ENCODE peak calls at places on chromosome 15, in seven cellular contexts. D, I, S, U, E, R and M are unnamed samples.

GRCh38 chr15:32718822-32719716 is 1.3 kb downstream of the GREM1 start:
- DNase-seq in E (peak; percentile 69), R (peak; percentile 3), D (no peak), S (no peak), U (no peak), I (peak; percentile 48), M (peak; percentile 5)

GRCh38 chr15:83365370-83365938 is 81.0 kb upstream of the BNC1 start:
- DNase-seq in U (peak; percentile 87), S (no peak), D (no peak), R (peak; percentile 30), E (peak; percentile 55), I (peak; percentile 51), M (peak; percentile 33)

GRCh38 chr15:94470492-94470891 is 239.1 kb downstream of the MCTP2 start:
- DNase-seq in R (no peak), U (no peak), D (no peak), I (no peak), S (no peak), E (no peak), M (no peak)

GRCh38 chr15:55475842-55476241 is 32.2 kb downstream of the DNAAF4 start:
- DNase-seq in S (no peak), R (no peak), D (no peak), U (no peak), I (no peak), E (no peak), M (no peak)

GRCh38 chr15:82263350-82263749 is 732 bp downstream of the SAXO2 start:
- DNase-seq in U (no peak), E (peak; percentile 2), D (no peak), I (no peak), R (no peak), S (no peak), M (no peak)

GRCh38 chr15:78259232-78259631 is 5.1 kb upstream of the DNAJA4 start:
- DNase-seq in D (no peak), U (no peak), I (no peak), E (no peak), R (no peak), S (no peak), M (no peak)

GRCh38 chr15:42385206-42385979 is 26.1 kb downstream of the CAPN3 start:
- DNase-seq in I (peak; percentile 80), S (no peak), R (peak; percentile 40), U (peak; percentile 75), D (no peak), E (peak; percentile 60), M (peak; percentile 56)

GRCh38 chr15:31352911-31353811 is 26.5 kb downstream of the KLF13 start:
- DNase-seq in I (no peak), D (peak; percentile 84), S (peak; percentile 79), U (peak; percentile 90), E (peak; percentile 81), R (no peak), M (peak; percentile 84)

GRCh38 chr15:50144342-50145120 is 25.5 kb upstream of the ATP8B4 start:
- DNase-seq in D (no peak), E (no peak), S (no peak), U (no peak), I (no peak), R (no peak), M (no peak)

GRCh38 chr15:35784745-35785144 is 238.8 kb upstream of the DPH6 start:
- DNase-seq in I (no peak), U (peak; percentile 22), E (no peak), R (no peak), D (no peak), S (no peak), M (no peak)

GRCh38 chr15:41727143-41727542 is 47.1 kb upstream of the MAPKBP1 start:
- DNase-seq in D (no peak), U (peak; percentile 25), R (no peak), S (no peak), I (no peak), E (no peak), M (no peak)

GRCh38 chr15:87167055-87167454 is 1087.4 kb downstream of the AGBL1 start:
- DNase-seq in E (no peak), R (no peak), I (no peak), S (no peak), D (no peak), U (no peak), M (no peak)

GRCh38 chr15:33737687-33738606 is 230.3 kb upstream of the CHRM5 start:
- DNase-seq in I (peak; percentile 74), U (peak; percentile 41), R (peak; percentile 57), S (peak; percentile 28), E (peak; percentile 71), D (no peak), M (peak; percentile 45)

GRCh38 chr15:51483520-51483919 is 139.1 kb downstream of the DMXL2 start:
- DNase-seq in U (no peak), D (no peak), S (no peak), R (no peak), I (no peak), E (no peak), M (no peak)

GRCh38 chr15:94576889-94577533 is 345.6 kb downstream of the MCTP2 start:
- DNase-seq in R (peak; percentile 12), D (no peak), I (peak; percentile 67), U (peak; percentile 6), E (peak; percentile 10), S (no peak), M (peak; percentile 65)

GRCh38 chr15:97993310-97993738 is 32.8 kb downstream of the ARRDC4 start:
- DNase-seq in S (no peak), E (no peak), R (no peak), I (no peak), U (no peak), D (no peak), M (no peak)

GRCh38 chr15:60179786-60180391 is 175.8 kb downstream of the FOXB1 start:
- DNase-seq in E (peak; percentile 26), D (no peak), U (peak; percentile 76), S (no peak), I (no peak), R (peak; percentile 4), M (peak; percentile 61)

GRCh38 chr15:71677352-71677751 is 133.0 kb upstream of the NR2E3 start:
- DNase-seq in R (no peak), S (no peak), U (no peak), D (no peak), I (no peak), E (no peak), M (no peak)

GRCh38 chr15:91021516-91022074 is 799 bp downstream of the VPS33B start:
- DNase-seq in I (no peak), S (no peak), R (no peak), E (peak; percentile 61), D (no peak), U (no peak), M (no peak)

GRCh38 chr15:41897327-41897726 is 3.5 kb upstream of the SPTBN5 start:
- DNase-seq in U (no peak), E (no peak), D (no peak), I (no peak), S (no peak), R (no peak), M (no peak)

GRCh38 chr15:57969355-57969754 is 96.2 kb downstream of the ALDH1A2 start:
- DNase-seq in D (no peak), R (no peak), I (no peak), U (peak; percentile 60), E (no peak), S (no peak), M (no peak)

GRCh38 chr15:101723161-101723873 is 956 bp downstream of the TARS3 start:
- DNase-seq in E (peak; percentile 22), I (no peak), D (no peak), S (no peak), R (no peak), U (peak; percentile 12), M (peak; percentile 80)

GRCh38 chr15:100763764-100764750 is 115.6 kb upstream of the ALDH1A3 start:
- DNase-seq in E (peak; percentile 8), R (no peak), D (peak; percentile 63), U (peak; percentile 31), I (no peak), S (no peak), M (no peak)

GRCh38 chr15:58185439-58185838 is 47.3 kb downstream of the AQP9 start:
- DNase-seq in U (peak; percentile 58), S (no peak), D (no peak), E (no peak), R (no peak), I (no peak), M (no peak)

GRCh38 chr15:49093252-49094105 is 47.2 kb upstream of the SECISBP2L start:
- DNase-seq in I (no peak), D (no peak), R (no peak), U (no peak), E (no peak), S (no peak), M (no peak)

GRCh38 chr15:25173241-25174028 is 218.6 kb downstream of the SNRPN start:
- DNase-seq in U (no peak), S (peak; percentile 7), I (peak; percentile 7), R (no peak), D (no peak), E (no peak), M (no peak)

GRCh38 chr15:34314491-34314890 is 23.1 kb downstream of the SLC12A6 start:
- DNase-seq in E (no peak), S (no peak), I (no peak), D (no peak), R (no peak), U (no peak), M (no peak)

DNA sequence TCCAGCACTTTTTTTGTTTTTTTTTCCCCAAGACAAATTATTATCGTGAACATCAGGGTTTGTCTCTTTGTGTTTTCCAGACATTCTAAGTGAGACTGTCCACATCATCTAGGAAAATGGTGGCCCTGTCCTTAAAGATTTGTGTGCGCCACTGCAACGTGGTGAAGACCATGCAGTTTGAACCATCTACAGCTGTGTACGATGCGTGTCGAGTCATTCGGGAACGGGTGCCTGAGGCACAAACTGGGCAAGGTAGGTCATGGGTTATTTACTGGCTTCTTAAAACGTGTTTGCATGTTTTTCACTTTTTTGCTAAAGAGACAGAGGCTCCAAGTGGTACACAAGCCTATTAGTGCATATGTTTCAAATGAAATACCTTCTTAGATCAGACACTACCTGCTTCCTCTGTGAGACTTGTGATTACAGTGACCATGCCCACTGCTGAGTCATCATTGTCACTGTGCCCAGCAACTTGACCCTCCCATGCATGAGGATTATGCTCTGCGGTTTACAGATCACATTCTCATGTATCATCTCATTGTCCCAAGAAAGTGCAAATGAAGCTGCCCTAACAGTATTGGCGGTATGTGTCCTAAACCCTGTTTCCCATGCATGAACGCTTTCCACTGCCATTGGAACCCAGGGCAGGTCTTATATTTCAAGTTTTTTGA is 395.2 kb upstream of the TPM1 start:
- DNase-seq in I (no peak), R (no peak), U (peak; percentile 47), D (no peak), S (no peak), E (no peak), M (no peak)
- TF ChIP-seq CTCF in I (no peak), R (no peak), U (no peak), D (no peak), S (no peak), E (no peak), M (no peak)

GRCh38 chr15:45449387-45449786 is 71.0 kb upstream of the GATM start:
- DNase-seq in D (no peak), E (no peak), I (no peak), R (no peak), S (no peak), U (no peak), M (no peak)
- TF ChIP-seq CTCF in D (no peak), E (no peak), I (no peak), R (no peak), S (no peak), U (no peak), M (no peak)

GRCh38 chr15:39931615-39932014 is 2.3 kb upstream of the EIF2AK4 start:
- DNase-seq in I (no peak), R (no peak), S (no peak), E (no peak), U (peak; percentile 40), D (no peak), M (no peak)
- TF ChIP-seq CTCF in I (peak; percentile 45), R (no peak), S (no peak), E (peak; percentile 42), U (peak; percentile 31), D (no peak), M (no peak)

GRCh38 chr15:64046347-64047153 is at the start of gene DAPK2:
- DNase-seq in E (peak; percentile 97), U (peak; percentile 49), D (no peak), I (peak; percentile 77), R (peak; percentile 70), S (peak; percentile 58), M (peak; percentile 60)
- TF ChIP-seq CTCF in E (peak; percentile 77), U (peak; percentile 36), D (peak; percentile 56), I (peak; percentile 86), R (peak; percentile 83), S (peak; percentile 68), M (peak; percentile 81)